ENCODE peak calls at places on chromosomes 3 and 15, in nine cellular contexts. One of them, this sample, is unnamed.

GRCh38 chr3:188296761-188297689 is 143.1 kb downstream of the LPP start:
- DNase-seq in CD14-positive monocyte: peak
- DNase-seq in B cell: peak
- DNase-seq in Calu3: peak
- DNase-seq in transverse colon: peak
- DNase-seq in astrocyte of the cerebellum: no peak
- DNase-seq in upper lobe of right lung: no peak
- DNase-seq in AG10803: peak
- DNase-seq in PC-9: no peak
- DNase-seq in this sample: no peak

GRCh38 chr3:73144276-73144675 is 82.8 kb downstream of the EBLN2 start:
- DNase-seq in B cell: no peak
- DNase-seq in AG10803: peak
- DNase-seq in Calu3: no peak
- DNase-seq in upper lobe of right lung: no peak
- DNase-seq in PC-9: no peak
- DNase-seq in astrocyte of the cerebellum: no peak
- DNase-seq in CD14-positive monocyte: no peak
- DNase-seq in transverse colon: no peak
- DNase-seq in this sample: no peak

GRCh38 chr3:188690932-188691331 is 480.8 kb upstream of the TPRG1 start:
- DNase-seq in CD14-positive monocyte: no peak
- DNase-seq in PC-9: no peak
- DNase-seq in Calu3: no peak
- DNase-seq in astrocyte of the cerebellum: no peak
- DNase-seq in upper lobe of right lung: no peak
- DNase-seq in AG10803: no peak
- DNase-seq in transverse colon: no peak
- DNase-seq in B cell: no peak
- DNase-seq in this sample: no peak

GRCh38 chr3:33144433-33144832 is 30.6 kb downstream of the CRTAP start:
- DNase-seq in transverse colon: no peak
- DNase-seq in upper lobe of right lung: no peak
- DNase-seq in Calu3: no peak
- DNase-seq in CD14-positive monocyte: no peak
- DNase-seq in PC-9: no peak
- DNase-seq in AG10803: no peak
- DNase-seq in B cell: no peak
- DNase-seq in astrocyte of the cerebellum: no peak
- DNase-seq in this sample: peak

GRCh38 chr3:153338487-153338886 is 176.5 kb downstream of the RAP2B start:
- DNase-seq in CD14-positive monocyte: no peak
- DNase-seq in astrocyte of the cerebellum: peak
- DNase-seq in B cell: no peak
- DNase-seq in transverse colon: no peak
- DNase-seq in Calu3: no peak
- DNase-seq in AG10803: peak
- DNase-seq in upper lobe of right lung: no peak
- DNase-seq in PC-9: no peak
- DNase-seq in this sample: no peak

GRCh38 chr3:40229411-40229810 is 80.1 kb upstream of the EIF1B start:
- DNase-seq in CD14-positive monocyte: peak
- DNase-seq in transverse colon: no peak
- DNase-seq in PC-9: no peak
- DNase-seq in B cell: no peak
- DNase-seq in Calu3: no peak
- DNase-seq in AG10803: no peak
- DNase-seq in upper lobe of right lung: no peak
- DNase-seq in astrocyte of the cerebellum: no peak
- DNase-seq in this sample: no peak

GRCh38 chr3:32912046-32912445 is 39.4 kb upstream of the CCR4 start:
- DNase-seq in Calu3: no peak
- DNase-seq in astrocyte of the cerebellum: no peak
- DNase-seq in AG10803: no peak
- DNase-seq in PC-9: no peak
- DNase-seq in transverse colon: no peak
- DNase-seq in CD14-positive monocyte: no peak
- DNase-seq in B cell: no peak
- DNase-seq in upper lobe of right lung: no peak
- DNase-seq in this sample: no peak

GRCh38 chr15:42593143-42593542 is 17.7 kb downstream of the STARD9 start:
- DNase-seq in astrocyte of the cerebellum: no peak
- DNase-seq in transverse colon: peak
- DNase-seq in PC-9: no peak
- DNase-seq in CD14-positive monocyte: no peak
- DNase-seq in upper lobe of right lung: no peak
- DNase-seq in Calu3: no peak
- DNase-seq in B cell: no peak
- DNase-seq in AG10803: peak
- DNase-seq in this sample: no peak

GRCh38 chr15:61974759-61975158 is 85.5 kb downstream of the VPS13C start:
- DNase-seq in upper lobe of right lung: no peak
- DNase-seq in B cell: no peak
- DNase-seq in PC-9: no peak
- DNase-seq in Calu3: no peak
- DNase-seq in transverse colon: no peak
- DNase-seq in AG10803: no peak
- DNase-seq in CD14-positive monocyte: no peak
- DNase-seq in astrocyte of the cerebellum: no peak
- DNase-seq in this sample: no peak

GRCh38 chr3:87350367-87351199 is 74.2 kb upstream of the POU1F1 start:
- DNase-seq in B cell: no peak
- DNase-seq in Calu3: no peak
- DNase-seq in upper lobe of right lung: no peak
- DNase-seq in transverse colon: no peak
- DNase-seq in PC-9: no peak
- DNase-seq in astrocyte of the cerebellum: peak
- DNase-seq in AG10803: peak
- DNase-seq in CD14-positive monocyte: no peak
- DNase-seq in this sample: peak

GRCh38 chr15:65212097-65212496 is 824 bp upstream of the CILP start:
- DNase-seq in Calu3: peak
- DNase-seq in AG10803: no peak
- DNase-seq in CD14-positive monocyte: no peak
- DNase-seq in astrocyte of the cerebellum: no peak
- DNase-seq in transverse colon: no peak
- DNase-seq in PC-9: no peak
- DNase-seq in upper lobe of right lung: no peak
- DNase-seq in B cell: no peak
- DNase-seq in this sample: peak

GRCh38 chr3:178043084-178043483 is 493.2 kb upstream of the KCNMB2 start:
- DNase-seq in CD14-positive monocyte: no peak
- DNase-seq in PC-9: no peak
- DNase-seq in transverse colon: no peak
- DNase-seq in Calu3: no peak
- DNase-seq in B cell: no peak
- DNase-seq in upper lobe of right lung: no peak
- DNase-seq in astrocyte of the cerebellum: no peak
- DNase-seq in AG10803: no peak
- DNase-seq in this sample: no peak

GRCh38 chr3:4939276-4939675 is 40.0 kb upstream of the BHLHE40 start:
- DNase-seq in AG10803: no peak
- DNase-seq in B cell: no peak
- DNase-seq in CD14-positive monocyte: no peak
- DNase-seq in upper lobe of right lung: no peak
- DNase-seq in transverse colon: no peak
- DNase-seq in PC-9: no peak
- DNase-seq in Calu3: no peak
- DNase-seq in astrocyte of the cerebellum: no peak
- DNase-seq in this sample: no peak

GRCh38 chr3:126024049-126024854 is 55.3 kb downstream of the ROPN1B start:
- DNase-seq in CD14-positive monocyte: no peak
- DNase-seq in upper lobe of right lung: peak
- DNase-seq in AG10803: no peak
- DNase-seq in transverse colon: no peak
- DNase-seq in B cell: no peak
- DNase-seq in PC-9: no peak
- DNase-seq in Calu3: no peak
- DNase-seq in astrocyte of the cerebellum: no peak
- DNase-seq in this sample: no peak

GRCh38 chr3:149316427-149316826 is 17.0 kb downstream of the TM4SF18 start:
- DNase-seq in B cell: no peak
- DNase-seq in upper lobe of right lung: no peak
- DNase-seq in AG10803: peak
- DNase-seq in PC-9: no peak
- DNase-seq in astrocyte of the cerebellum: no peak
- DNase-seq in transverse colon: no peak
- DNase-seq in Calu3: no peak
- DNase-seq in CD14-positive monocyte: no peak
- DNase-seq in this sample: no peak

GRCh38 chr15:67771201-67771600 is 54.1 kb upstream of the SKOR1 start:
- DNase-seq in transverse colon: no peak
- DNase-seq in upper lobe of right lung: no peak
- DNase-seq in CD14-positive monocyte: no peak
- DNase-seq in Calu3: no peak
- DNase-seq in astrocyte of the cerebellum: no peak
- DNase-seq in AG10803: no peak
- DNase-seq in B cell: no peak
- DNase-seq in PC-9: no peak
- DNase-seq in this sample: no peak

GRCh38 chr15:87661481-87661880 is 595.1 kb downstream of the NTRK3 start:
- DNase-seq in Calu3: no peak
- DNase-seq in AG10803: no peak
- DNase-seq in upper lobe of right lung: no peak
- DNase-seq in B cell: no peak
- DNase-seq in astrocyte of the cerebellum: no peak
- DNase-seq in CD14-positive monocyte: no peak
- DNase-seq in transverse colon: no peak
- DNase-seq in PC-9: no peak
- DNase-seq in this sample: no peak

GRCh38 chr3:46947981-46948791 is 28.4 kb downstream of the CCDC12 start:
- DNase-seq in transverse colon: peak
- DNase-seq in astrocyte of the cerebellum: no peak
- DNase-seq in upper lobe of right lung: peak
- DNase-seq in CD14-positive monocyte: peak
- DNase-seq in AG10803: no peak
- DNase-seq in PC-9: peak
- DNase-seq in Calu3: peak
- DNase-seq in B cell: peak
- DNase-seq in this sample: peak

GRCh38 chr3:169264711-169265110 is 398.8 kb downstream of the MECOM start:
- DNase-seq in transverse colon: peak
- DNase-seq in PC-9: no peak
- DNase-seq in upper lobe of right lung: no peak
- DNase-seq in AG10803: peak
- DNase-seq in CD14-positive monocyte: no peak
- DNase-seq in B cell: no peak
- DNase-seq in astrocyte of the cerebellum: no peak
- DNase-seq in Calu3: peak
- DNase-seq in this sample: no peak

GRCh38 chr3:48475188-48475587 is 28.7 kb downstream of the ATRIP start:
- DNase-seq in B cell: no peak
- DNase-seq in CD14-positive monocyte: no peak
- DNase-seq in upper lobe of right lung: no peak
- DNase-seq in AG10803: no peak
- DNase-seq in transverse colon: no peak
- DNase-seq in Calu3: no peak
- DNase-seq in PC-9: no peak
- DNase-seq in astrocyte of the cerebellum: no peak
- DNase-seq in this sample: no peak

GRCh38 chr3:31704651-31705179 is 172.0 kb downstream of the STT3B start:
- DNase-seq in PC-9: peak
- DNase-seq in transverse colon: peak
- DNase-seq in Calu3: peak
- DNase-seq in astrocyte of the cerebellum: no peak
- DNase-seq in AG10803: peak
- DNase-seq in upper lobe of right lung: peak
- DNase-seq in B cell: no peak
- DNase-seq in CD14-positive monocyte: no peak
- DNase-seq in this sample: peak
- TF ChIP-seq CTCF in PC-9: no peak
- TF ChIP-seq CTCF in transverse colon: no peak
- TF ChIP-seq CTCF in Calu3: no peak
- TF ChIP-seq CTCF in astrocyte of the cerebellum: no peak
- TF ChIP-seq CTCF in AG10803: no peak
- TF ChIP-seq CTCF in upper lobe of right lung: no peak
- TF ChIP-seq CTCF in B cell: no peak
- TF ChIP-seq CTCF in CD14-positive monocyte: no peak
- TF ChIP-seq CTCF in this sample: no peak

GRCh38 chr3:42002790-42003189 is 40.9 kb upstream of the ULK4 start:
- DNase-seq in transverse colon: no peak
- DNase-seq in Calu3: no peak
- DNase-seq in astrocyte of the cerebellum: no peak
- DNase-seq in B cell: no peak
- DNase-seq in CD14-positive monocyte: no peak
- DNase-seq in PC-9: no peak
- DNase-seq in AG10803: no peak
- DNase-seq in upper lobe of right lung: no peak
- DNase-seq in this sample: no peak

GRCh38 chr3:42001777-42002176 is 39.9 kb upstream of the ULK4 start:
- DNase-seq in CD14-positive monocyte: no peak
- DNase-seq in Calu3: no peak
- DNase-seq in B cell: no peak
- DNase-seq in AG10803: no peak
- DNase-seq in upper lobe of right lung: no peak
- DNase-seq in PC-9: no peak
- DNase-seq in astrocyte of the cerebellum: no peak
- DNase-seq in transverse colon: no peak
- DNase-seq in this sample: no peak

GRCh38 chr3:41997702-41998551 is 36.0 kb upstream of the ULK4 start:
- DNase-seq in transverse colon: no peak
- DNase-seq in PC-9: no peak
- DNase-seq in upper lobe of right lung: no peak
- DNase-seq in B cell: no peak
- DNase-seq in astrocyte of the cerebellum: no peak
- DNase-seq in Calu3: peak
- DNase-seq in CD14-positive monocyte: no peak
- DNase-seq in AG10803: no peak
- DNase-seq in this sample: peak
- TF ChIP-seq CTCF in transverse colon: peak
- TF ChIP-seq CTCF in PC-9: no peak
- TF ChIP-seq CTCF in upper lobe of right lung: peak
- TF ChIP-seq CTCF in B cell: peak
- TF ChIP-seq CTCF in astrocyte of the cerebellum: peak
- TF ChIP-seq CTCF in Calu3: peak
- TF ChIP-seq CTCF in CD14-positive monocyte: peak
- TF ChIP-seq CTCF in AG10803: peak
- TF ChIP-seq CTCF in this sample: peak

GRCh38 chr15:20346082-20346805 is 195.4 kb downstream of the GOLGA6L6 start:
- DNase-seq in PC-9: no peak
- DNase-seq in CD14-positive monocyte: no peak
- DNase-seq in transverse colon: no peak
- DNase-seq in upper lobe of right lung: peak
- DNase-seq in AG10803: no peak
- DNase-seq in Calu3: no peak
- DNase-seq in astrocyte of the cerebellum: no peak
- DNase-seq in B cell: no peak
- DNase-seq in this sample: peak
- TF ChIP-seq CTCF in PC-9: no peak
- TF ChIP-seq CTCF in CD14-positive monocyte: no peak
- TF ChIP-seq CTCF in transverse colon: no peak
- TF ChIP-seq CTCF in upper lobe of right lung: no peak
- TF ChIP-seq CTCF in AG10803: no peak
- TF ChIP-seq CTCF in Calu3: no peak
- TF ChIP-seq CTCF in astrocyte of the cerebellum: no peak
- TF ChIP-seq CTCF in B cell: no peak
- TF ChIP-seq CTCF in this sample: no peak

DNA sequence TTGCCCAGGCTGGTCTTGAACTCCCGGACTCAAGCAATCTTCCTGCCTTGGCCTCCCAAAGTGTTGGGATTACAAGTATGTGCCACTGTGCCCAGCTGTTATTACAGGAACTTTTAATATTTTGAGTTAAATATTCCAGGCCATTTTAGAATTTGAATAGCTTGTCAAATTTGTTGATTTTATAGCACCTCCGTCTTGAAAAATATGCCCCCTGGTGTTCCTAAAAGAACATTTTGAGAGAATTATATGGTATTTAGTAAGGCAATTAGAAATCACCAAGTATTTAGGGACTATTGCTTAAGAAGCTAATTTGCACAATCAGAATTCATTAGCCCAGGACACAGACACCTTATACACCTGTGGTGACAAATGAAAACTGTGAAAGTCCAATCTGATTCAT is 23.7 kb downstream of the PDE8A start:
- DNase-seq in astrocyte of the cerebellum: no peak
- DNase-seq in upper lobe of right lung: no peak
- DNase-seq in CD14-positive monocyte: no peak
- DNase-seq in PC-9: no peak
- DNase-seq in transverse colon: no peak
- DNase-seq in Calu3: no peak
- DNase-seq in B cell: no peak
- DNase-seq in AG10803: no peak
- DNase-seq in this sample: no peak
- TF ChIP-seq CTCF in astrocyte of the cerebellum: no peak
- TF ChIP-seq CTCF in upper lobe of right lung: no peak
- TF ChIP-seq CTCF in CD14-positive monocyte: no peak
- TF ChIP-seq CTCF in PC-9: peak
- TF ChIP-seq CTCF in transverse colon: no peak
- TF ChIP-seq CTCF in Calu3: no peak
- TF ChIP-seq CTCF in B cell: no peak
- TF ChIP-seq CTCF in AG10803: peak
- TF ChIP-seq CTCF in this sample: no peak

This sample was measured in activated CD8-positive, alpha-beta T cell treated with anti-CD3 and anti-CD28 coated beads for 36 hours.